ENCODE peak calls at places on chromosomes 13 and 19, in six cellular contexts. Y, G, B, C, Z and P are unnamed samples.

GRCh38 chr19:10695401-10696398 is 5.5 kb upstream of the QTRT1 start:
- DNase-seq in Y (peak; percentile 61), G (peak; percentile 85), B (peak; percentile 99), C (peak; percentile 93), Z (peak; percentile 81), P (peak; percentile 55)

GRCh38 chr13:20136781-20137703 is 23.8 kb downstream of the GJA3 start:
- DNase-seq in Y (no peak), G (no peak), B (peak; percentile 90), C (peak; percentile 48), Z (no peak), P (no peak)

GRCh38 chr13:98983182-98983581 is 5.3 kb upstream of the DOCK9 start:
- DNase-seq in Y (no peak), G (no peak), B (no peak), C (no peak), Z (no peak), P (no peak)

GRCh38 chr13:51806571-51806970 is 2.6 kb upstream of the DHRS12 start:
- DNase-seq in Y (no peak), G (no peak), B (no peak), C (no peak), Z (no peak), P (no peak)

GRCh38 chr19:51568456-51568855 is 2.6 kb upstream of the ZNF175 start:
- DNase-seq in Y (no peak), G (no peak), B (no peak), C (no peak), Z (no peak), P (no peak)

GRCh38 chr19:3042545-3043267 is 13.6 kb upstream of the TLE2 start:
- DNase-seq in Y (no peak), G (no peak), B (no peak), C (no peak), Z (no peak), P (no peak)

GRCh38 chr19:47726467-47726866 is 13.2 kb downstream of the EHD2 start:
- DNase-seq in Y (no peak), G (no peak), B (no peak), C (no peak), Z (no peak), P (no peak)

GRCh38 chr13:79724348-79725103 is 243.6 kb downstream of the NDFIP2 start:
- DNase-seq in Y (peak; percentile 29), G (no peak), B (no peak), C (peak; percentile 41), Z (no peak), P (no peak)

GRCh38 chr13:74299688-74300087 is 165.5 kb upstream of the KLF12 start:
- DNase-seq in Y (no peak), G (no peak), B (no peak), C (no peak), Z (no peak), P (no peak)

GRCh38 chr19:16463991-16464575 is 7.7 kb downstream of the EPS15L1 start:
- DNase-seq in Y (no peak), G (no peak), B (no peak), C (no peak), Z (no peak), P (no peak)

GRCh38 chr13:62207388-62207787 is 791.7 kb upstream of the PCDH20 start:
- DNase-seq in Y (no peak), G (no peak), B (no peak), C (no peak), Z (no peak), P (no peak)

GRCh38 chr13:27607125-27607524 is 13.2 kb downstream of the LNX2 start:
- DNase-seq in Y (no peak), G (no peak), B (no peak), C (no peak), Z (no peak), P (peak; percentile 42)

GRCh38 chr19:9796113-9796773 is 22.6 kb downstream of the FBXL12 start:
- DNase-seq in Y (peak; percentile 77), G (peak; percentile 80), B (peak; percentile 95), C (peak; percentile 86), Z (peak; percentile 76), P (peak; percentile 61)

GRCh38 chr19:3369337-3370213 is 3.2 kb downstream of the NFIC start:
- DNase-seq in Y (no peak), G (peak; percentile 35), B (peak; percentile 73), C (no peak), Z (no peak), P (no peak)

GRCh38 chr19:1249298-1249989 is 1.1 kb downstream of the MIDN start:
- DNase-seq in Y (no peak), G (peak; percentile 87), B (peak; percentile 97), C (peak; percentile 92), Z (peak; percentile 95), P (no peak)

GRCh38 chr13:110771194-110771593 is 57.7 kb downstream of the ING1 start:
- DNase-seq in Y (no peak), G (peak; percentile 4), B (no peak), C (no peak), Z (no peak), P (no peak)

GRCh38 chr13:51524312-51524711 is 60.0 kb upstream of the WDFY2 start:
- DNase-seq in Y (peak; percentile 46), G (no peak), B (no peak), C (no peak), Z (no peak), P (no peak)

GRCh38 chr13:97600438-97601080 is 166.6 kb downstream of the RAP2A start:
- DNase-seq in Y (peak; percentile 27), G (no peak), B (no peak), C (no peak), Z (no peak), P (peak; percentile 16)

GRCh38 chr19:44608391-44608821 is 5.0 kb upstream of the IGSF23 start:
- DNase-seq in Y (no peak), G (no peak), B (no peak), C (no peak), Z (no peak), P (no peak)

GRCh38 chr19:7257148-7258041 is 36.8 kb downstream of the INSR start:
- DNase-seq in Y (peak; percentile 20), G (no peak), B (peak; percentile 55), C (no peak), Z (no peak), P (no peak)

GRCh38 chr13:20359335-20359734 is 127.2 kb upstream of the GJB6 start:
- DNase-seq in Y (peak; percentile 99), G (no peak), B (no peak), C (no peak), Z (peak; percentile 51), P (peak; percentile 83)

GRCh38 chr19:9431475-9431874 is 3.9 kb downstream of the ZNF266 start:
- DNase-seq in Y (peak; percentile 22), G (no peak), B (peak; percentile 92), C (no peak), Z (no peak), P (no peak)

GRCh38 chr13:65011403-65011802 is 2218.7 kb downstream of the PCDH9 start:
- DNase-seq in Y (no peak), G (no peak), B (no peak), C (no peak), Z (no peak), P (no peak)

GRCh38 chr19:47209323-47210179 is 21.4 kb downstream of the BBC3 start:
- DNase-seq in Y (no peak), G (no peak), B (no peak), C (no peak), Z (peak; percentile 32), P (no peak)

GRCh38 chr13:50923272-50923671 is 13.7 kb downstream of the RNASEH2B start:
- DNase-seq in Y (no peak), G (no peak), B (no peak), C (no peak), Z (no peak), P (no peak)

GRCh38 chr19:5666921-5667610 is 13.2 kb downstream of the MICOS13 start:
- DNase-seq in Y (no peak), G (no peak), B (peak; percentile 44), C (no peak), Z (no peak), P (no peak)

GRCh38 chr19:2554856-2555255 is 78.9 kb downstream of the GADD45B start:
- DNase-seq in Y (no peak), G (no peak), B (no peak), C (peak; percentile 24), Z (no peak), P (no peak)

GRCh38 chr13:96052655-96053002 is 572 bp downstream of the UGGT2 start:
- DNase-seq in Y (peak; percentile 27), G (no peak), B (no peak), C (no peak), Z (peak; percentile 12), P (peak; percentile 24)

GRCh38 chr13:114282143-114282685 is 813 bp downstream of the UPF3A start:
- DNase-seq in Y (no peak), G (no peak), B (peak; percentile 75), C (peak; percentile 38), Z (no peak), P (no peak)

GRCh38 chr19:43639507-43640423 is at the start of gene CADM4:
- DNase-seq in Y (no peak), G (no peak), B (peak; percentile 82), C (peak; percentile 40), Z (no peak), P (no peak)

GRCh38 chr13:59452189-59452588 is 711.5 kb downstream of the DIAPH3 start:
- DNase-seq in Y (no peak), G (no peak), B (no peak), C (no peak), Z (no peak), P (no peak)

GRCh38 chr13:28329395-28330158 is 165.4 kb downstream of the FLT1 start:
- DNase-seq in Y (no peak), G (no peak), B (no peak), C (no peak), Z (peak; percentile 89), P (peak; percentile 93)

GRCh38 chr19:56086671-56087430 is 34.2 kb downstream of the ZNF787 start:
- DNase-seq in Y (no peak), G (no peak), B (peak; percentile 55), C (no peak), Z (no peak), P (no peak)

GRCh38 chr13:92355213-92355612 is 871.4 kb upstream of the GPC6 start:
- DNase-seq in Y (no peak), G (no peak), B (peak; percentile 76), C (no peak), Z (no peak), P (no peak)

GRCh38 chr13:50320297-50320862 is 305.1 kb downstream of the KCNRG start:
- DNase-seq in Y (no peak), G (no peak), B (no peak), C (no peak), Z (no peak), P (peak; percentile 36)

GRCh38 chr13:21219044-21219381 is 42.6 kb downstream of the MRPL57 start:
- DNase-seq in Y (no peak), G (no peak), B (no peak), C (no peak), Z (no peak), P (no peak)

GRCh38 chr19:32824906-32825608 is 44.5 kb downstream of the SLC7A9 start:
- DNase-seq in Y (no peak), G (no peak), B (no peak), C (no peak), Z (no peak), P (no peak)

GRCh38 chr19:55545443-55545842 is at the start of gene SBK3:
- DNase-seq in Y (no peak), G (no peak), B (no peak), C (no peak), Z (no peak), P (no peak)